ENCODE peak calls at places on chromosomes 6 and 20, in nine cellular contexts. One of them, this sample, is unnamed.

GRCh38 chr20:8709627-8710026 is 359.3 kb upstream of the PLCB4 start:
- DNase-seq in pancreas: no peak
- DNase-seq in activated T-cell treated with anti-CD3 and anti-CD28 coated beads for 24 hours: no peak
- DNase-seq in H9: no peak
- DNase-seq in A172: no peak
- DNase-seq in heart right ventricle: no peak
- DNase-seq in AG10803: no peak
- DNase-seq in neural crest cell: no peak
- DNase-seq in lung microvascular endothelial cell: no peak
- DNase-seq in this sample: no peak

GRCh38 chr6:21186479-21187055 is 407.0 kb upstream of the SOX4 start:
- DNase-seq in heart right ventricle: no peak
- DNase-seq in neural crest cell: no peak
- DNase-seq in pancreas: no peak
- DNase-seq in H9: no peak
- DNase-seq in activated T-cell treated with anti-CD3 and anti-CD28 coated beads for 24 hours: no peak
- DNase-seq in lung microvascular endothelial cell: peak
- DNase-seq in A172: no peak
- DNase-seq in AG10803: peak
- DNase-seq in this sample: no peak

GRCh38 chr6:52577778-52578473 is 1.1 kb upstream of the TRAM2 start:
- DNase-seq in heart right ventricle: no peak
- DNase-seq in neural crest cell: no peak
- DNase-seq in H9: no peak
- DNase-seq in AG10803: no peak
- DNase-seq in A172: no peak
- DNase-seq in activated T-cell treated with anti-CD3 and anti-CD28 coated beads for 24 hours: no peak
- DNase-seq in pancreas: no peak
- DNase-seq in lung microvascular endothelial cell: no peak
- DNase-seq in this sample: no peak

GRCh38 chr6:166752928-166753721 is 126.1 kb upstream of the RPS6KA2 start:
- DNase-seq in neural crest cell: no peak
- DNase-seq in pancreas: no peak
- DNase-seq in activated T-cell treated with anti-CD3 and anti-CD28 coated beads for 24 hours: no peak
- DNase-seq in AG10803: no peak
- DNase-seq in heart right ventricle: no peak
- DNase-seq in H9: no peak
- DNase-seq in lung microvascular endothelial cell: no peak
- DNase-seq in A172: no peak
- DNase-seq in this sample: no peak

GRCh38 chr20:34998331-34998950 is 42.8 kb downstream of the MYH7B start:
- DNase-seq in activated T-cell treated with anti-CD3 and anti-CD28 coated beads for 24 hours: no peak
- DNase-seq in A172: no peak
- DNase-seq in AG10803: no peak
- DNase-seq in lung microvascular endothelial cell: no peak
- DNase-seq in heart right ventricle: no peak
- DNase-seq in neural crest cell: no peak
- DNase-seq in H9: peak
- DNase-seq in pancreas: no peak
- DNase-seq in this sample: no peak

GRCh38 chr20:38418509-38419204 is 16.5 kb downstream of the SNHG17 start:
- DNase-seq in lung microvascular endothelial cell: peak
- DNase-seq in AG10803: peak
- DNase-seq in activated T-cell treated with anti-CD3 and anti-CD28 coated beads for 24 hours: no peak
- DNase-seq in H9: no peak
- DNase-seq in neural crest cell: no peak
- DNase-seq in heart right ventricle: peak
- DNase-seq in pancreas: no peak
- DNase-seq in A172: peak
- DNase-seq in this sample: no peak

GRCh38 chr6:116941727-116942126 is 64.7 kb downstream of the RFX6 start:
- DNase-seq in A172: peak
- DNase-seq in activated T-cell treated with anti-CD3 and anti-CD28 coated beads for 24 hours: no peak
- DNase-seq in AG10803: no peak
- DNase-seq in H9: no peak
- DNase-seq in lung microvascular endothelial cell: no peak
- DNase-seq in neural crest cell: no peak
- DNase-seq in heart right ventricle: no peak
- DNase-seq in pancreas: no peak
- DNase-seq in this sample: no peak

GRCh38 chr6:169829786-169830185 is 78.4 kb downstream of the ERMARD start:
- DNase-seq in H9: peak
- DNase-seq in neural crest cell: no peak
- DNase-seq in A172: no peak
- DNase-seq in lung microvascular endothelial cell: no peak
- DNase-seq in AG10803: no peak
- DNase-seq in activated T-cell treated with anti-CD3 and anti-CD28 coated beads for 24 hours: no peak
- DNase-seq in pancreas: no peak
- DNase-seq in heart right ventricle: no peak
- DNase-seq in this sample: no peak